ENCODE peak calls at places on chromosomes 3 and 15, in five cellular contexts. V, L, I, M and E are unnamed samples.

GRCh38 chr3:139745831-139746230 is 68.1 kb upstream of the NMNAT3 start:
- DNase-seq in V (no peak), L (peak), I (no peak), M (peak), E (no peak)

GRCh38 chr3:131812433-131812832 is 222.4 kb downstream of the CPNE4 start:
- DNase-seq in V (no peak), L (no peak), I (no peak), M (no peak), E (no peak)

GRCh38 chr3:63051920-63052319 is 176.7 kb upstream of the CADPS start:
- DNase-seq in V (no peak), L (no peak), I (no peak), M (no peak), E (no peak)

GRCh38 chr3:156674911-156675743 is 737 bp downstream of the TIPARP start:
- DNase-seq in V (peak), L (peak), I (peak), M (peak), E (peak)

GRCh38 chr3:32780735-32781210 is 37.0 kb upstream of the TRIM71 start:
- DNase-seq in V (peak), L (peak), I (peak), M (peak), E (peak)

GRCh38 chr3:104982130-104982529 is 384.6 kb upstream of the ALCAM start:
- DNase-seq in V (no peak), L (no peak), I (no peak), M (no peak), E (no peak)

GRCh38 chr15:78389356-78389755 is 48.7 kb upstream of the IREB2 start:
- DNase-seq in V (no peak), L (no peak), I (no peak), M (no peak), E (no peak)

GRCh38 chr3:149180057-149180573 is 41.5 kb downstream of the CP start:
- DNase-seq in V (peak), L (peak), I (peak), M (peak), E (peak)

GRCh38 chr3:33937628-33938027 is 139.2 kb downstream of the PDCD6IP start:
- DNase-seq in V (no peak), L (no peak), I (no peak), M (no peak), E (no peak)

DNA sequence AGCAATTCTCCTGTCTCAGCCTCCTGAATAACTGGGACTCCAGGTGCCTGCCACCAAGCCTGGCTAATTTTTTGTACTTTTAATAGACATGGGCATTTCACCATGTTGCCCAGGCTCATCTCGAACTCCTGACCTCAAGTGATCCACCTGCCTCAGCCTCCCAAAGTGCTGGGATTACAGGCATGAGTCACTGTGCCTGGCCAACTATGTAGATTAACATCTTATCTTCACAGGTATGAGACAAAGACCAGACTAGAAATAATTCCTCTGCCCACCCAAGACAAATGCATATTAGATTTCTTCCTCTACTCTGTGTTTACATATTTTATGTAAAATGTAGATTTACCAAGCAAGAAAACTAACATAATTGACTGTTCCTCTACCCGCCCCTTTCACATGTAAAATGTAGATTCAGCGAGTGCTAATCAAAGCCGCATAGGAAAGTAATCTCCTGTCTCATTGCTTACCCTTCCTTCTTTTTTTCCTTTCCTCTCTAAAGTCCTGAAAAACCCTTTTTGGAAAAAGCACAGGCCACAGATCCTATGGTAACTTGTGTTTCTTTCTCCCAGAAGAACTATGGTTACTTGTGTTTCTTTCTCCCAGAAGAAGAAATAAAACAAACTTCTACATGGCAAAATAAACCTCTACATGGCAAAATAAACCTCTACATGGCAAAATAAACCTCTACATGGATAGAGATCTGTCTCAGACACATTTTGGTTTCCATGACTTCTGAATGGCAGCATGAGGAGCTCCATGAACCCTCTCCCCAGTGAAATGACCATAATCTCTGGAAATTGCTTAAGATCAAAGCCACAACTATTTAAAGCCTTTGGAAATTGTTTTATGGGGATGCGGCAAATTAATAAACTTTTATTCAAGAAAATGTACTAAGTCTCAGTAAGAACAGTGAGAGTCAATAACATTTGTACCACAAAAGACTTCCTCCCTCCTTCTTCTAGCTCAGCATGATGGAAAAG is 9.1 kb upstream of the ABHD2 start:
- DNase-seq in V (no peak), L (no peak), I (no peak), M (no peak), E (no peak)
- H3K27ac ChIP-seq in V (no peak), L (no peak), I (no peak), M (no peak), E (no peak)

GRCh38 chr3:4850211-4850927 is 128.9 kb upstream of the BHLHE40 start:
- DNase-seq in V (no peak), L (no peak), I (no peak), M (no peak), E (no peak)
- TF ChIP-seq POLR2A in V (no peak), L (no peak), I (no peak), M (no peak), E (no peak)

DNA sequence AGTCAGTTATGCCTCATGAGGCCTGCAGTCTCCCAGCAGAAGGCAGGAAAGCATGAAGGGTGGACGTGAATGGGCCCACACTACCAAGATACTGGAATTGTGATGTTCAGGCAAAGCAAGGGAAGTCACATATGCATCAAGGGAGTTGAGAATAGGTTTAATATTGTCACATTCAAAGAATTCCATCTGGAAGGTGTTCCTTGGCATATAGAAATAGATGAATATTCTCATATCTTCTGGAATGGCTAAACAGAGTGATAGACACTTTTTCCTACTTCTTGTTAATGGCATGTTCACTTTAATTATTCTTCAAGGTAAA is 103.7 kb downstream of the CMSS1 start:
- DNase-seq in V (no peak), L (no peak), I (no peak), M (no peak), E (no peak)
- H3K27ac ChIP-seq in V (no peak), L (peak), I (peak), M (peak), E (peak)

GRCh38 chr15:70557506-70558258 is 205.7 kb downstream of the UACA start:
- DNase-seq in V (no peak), L (no peak), I (no peak), M (no peak), E (no peak)
- TF ChIP-seq POLR2A in V (no peak), L (no peak), I (no peak), M (no peak), E (no peak)

DNA sequence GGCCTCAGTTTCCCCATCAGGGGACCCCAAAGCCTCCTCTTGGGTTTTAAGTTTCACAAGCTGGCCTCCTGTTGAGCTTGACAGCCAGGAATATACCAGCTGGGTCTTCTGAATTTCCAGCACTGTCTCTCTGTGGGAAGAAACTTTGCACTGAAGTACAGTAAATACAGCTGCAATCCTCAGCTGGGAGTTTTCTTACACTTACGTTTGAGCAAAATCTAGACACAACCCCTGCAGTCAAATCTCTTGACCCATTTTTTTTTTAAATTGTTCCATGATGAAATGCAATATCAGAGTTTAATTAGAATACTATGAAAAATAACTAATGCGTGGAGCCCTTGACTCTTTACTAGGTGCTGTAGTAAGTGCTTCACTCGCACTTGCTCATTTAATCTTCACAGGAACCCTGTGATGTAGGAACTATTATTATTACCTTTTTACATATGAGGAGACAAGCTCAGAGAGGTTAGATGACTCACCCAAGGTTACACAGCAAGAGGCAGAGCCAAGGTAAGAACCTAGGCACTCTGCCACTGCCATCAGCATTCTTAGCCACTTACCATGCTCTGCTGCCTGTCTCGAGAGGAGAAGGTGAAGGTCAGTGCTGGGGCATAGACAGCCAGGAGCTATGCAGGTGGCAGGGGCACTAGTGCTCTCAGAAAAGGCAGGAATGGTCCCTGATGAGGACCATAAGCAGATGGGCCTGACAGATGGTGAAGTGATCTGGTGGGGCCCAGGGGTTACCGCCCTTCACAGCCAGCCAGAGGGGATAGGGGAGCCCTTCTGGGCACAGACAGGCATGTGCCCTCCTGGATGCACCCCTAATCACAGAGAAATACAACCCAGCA is 26.6 kb downstream of the ABTB1 start:
- DNase-seq in V (no peak), L (peak), I (no peak), M (peak), E (no peak)
- H3K27ac ChIP-seq in V (peak), L (peak), I (peak), M (peak), E (peak)

GRCh38 chr3:42815826-42816225 is 6.6 kb downstream of the ACKR2 start:
- DNase-seq in V (no peak), L (no peak), I (no peak), M (no peak), E (peak)

GRCh38 chr3:42820746-42821051 is 11.5 kb downstream of the ACKR2 start:
- DNase-seq in V (no peak), L (no peak), I (no peak), M (no peak), E (no peak)

GRCh38 chr3:42819351-42819965 is 10.2 kb downstream of the ACKR2 start:
- DNase-seq in V (no peak), L (no peak), I (no peak), M (no peak), E (peak)

GRCh38 chr3:42814246-42814645 is 5.0 kb downstream of the ACKR2 start:
- DNase-seq in V (no peak), L (no peak), I (no peak), M (no peak), E (no peak)

DNA sequence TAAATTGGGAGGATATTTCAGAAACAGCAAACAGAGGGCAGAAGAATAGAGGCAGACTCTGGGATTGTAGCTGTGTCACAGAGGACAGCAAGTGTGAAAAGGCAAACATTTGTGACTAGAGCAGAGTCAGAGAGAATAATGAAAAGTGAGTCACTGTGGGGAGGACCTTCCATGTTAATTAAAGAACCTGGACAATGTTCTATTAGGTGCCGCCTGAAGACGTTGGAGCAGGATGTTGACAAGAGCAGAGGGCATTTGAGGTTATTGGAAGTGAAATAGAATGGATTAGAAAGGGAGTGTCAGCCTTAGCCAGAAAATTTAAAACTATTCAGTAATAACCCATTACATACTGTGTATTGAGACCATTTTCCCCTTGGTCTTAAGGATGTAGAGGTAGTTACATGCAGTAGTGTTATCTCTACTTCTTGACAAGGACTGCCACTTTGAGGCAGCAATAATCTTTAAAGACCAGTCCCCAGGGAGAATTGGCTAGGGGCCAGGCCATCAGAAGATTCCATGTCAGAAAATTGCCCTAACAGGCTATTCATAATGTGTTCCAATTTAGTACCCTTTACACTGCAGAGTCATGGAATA is 5.8 kb downstream of the ACKR2 start:
- DNase-seq in V (no peak), L (no peak), I (no peak), M (no peak), E (peak)
- TF ChIP-seq POLR2A in V (no peak), L (no peak), I (no peak), M (no peak), E (no peak)

GRCh38 chr15:66588971-66589370 is 23.2 kb upstream of the LCTL start:
- DNase-seq in V (no peak), L (no peak), I (no peak), M (no peak), E (no peak)
- H3K27ac ChIP-seq in V (no peak), L (no peak), I (no peak), M (no peak), E (no peak)

GRCh38 chr3:166080096-166080495 is 242.9 kb upstream of the BCHE start:
- DNase-seq in V (no peak), L (no peak), I (no peak), M (no peak), E (no peak)
- TF ChIP-seq POLR2A in V (no peak), L (no peak), I (no peak), M (no peak), E (no peak)